ENCODE peak calls at places on chromosome 7, in four cellular contexts. N, U, J and I are unnamed samples.
A peak's percentile ranks its signal among the peaks of the same experiment; 100 is the strongest.

GRCh38 chr7:70681847-70682350 is 450.0 kb upstream of the GALNT17 start:
- DNase-seq in N (no peak), U (no peak), J (no peak), I (no peak)

GRCh38 chr7:46315891-46316290 is 394.8 kb upstream of the IGFBP3 start:
- DNase-seq in N (no peak), U (no peak), J (no peak), I (no peak)

GRCh38 chr7:8638076-8638475 is 204.7 kb downstream of the NXPH1 start:
- DNase-seq in N (no peak), U (no peak), J (no peak), I (peak; percentile 3)

GRCh38 chr7:47944536-47945260 is 3.6 kb downstream of the PKD1L1 start:
- DNase-seq in N (no peak), U (no peak), J (no peak), I (no peak)

GRCh38 chr7:151088856-151089699 is 2.8 kb downstream of the AGAP3 start:
- DNase-seq in N (no peak), U (peak; percentile 75), J (peak; percentile 86), I (peak; percentile 80)

GRCh38 chr7:73560035-73560835 is 2.7 kb upstream of the BCL7B start:
- DNase-seq in N (no peak), U (no peak), J (no peak), I (no peak)

GRCh38 chr7:124029789-124030188 is 3.1 kb downstream of the TMEM229A start:
- DNase-seq in N (no peak), U (no peak), J (no peak), I (no peak)

GRCh38 chr7:20958474-20958873 is 171.8 kb upstream of the SP8 start:
- DNase-seq in N (no peak), U (no peak), J (no peak), I (no peak)

GRCh38 chr7:99674995-99675742 is 4.6 kb downstream of the CYP3A5 start:
- DNase-seq in N (no peak), U (no peak), J (no peak), I (no peak)

GRCh38 chr7:3538051-3538450 is 237.0 kb downstream of the SDK1 start:
- DNase-seq in N (no peak), U (no peak), J (no peak), I (no peak)

GRCh38 chr7:79497728-79498127 is 44.3 kb upstream of the MAGI2 start:
- DNase-seq in N (no peak), U (no peak), J (no peak), I (no peak)

GRCh38 chr7:26188291-26188999 is 12.1 kb downstream of the HNRNPA2B1 start:
- DNase-seq in N (no peak), U (no peak), J (no peak), I (peak; percentile 17)

GRCh38 chr7:116528008-116528789 is 3.4 kb downstream of the CAV1 start:
- DNase-seq in N (no peak), U (no peak), J (peak; percentile 83), I (no peak)

GRCh38 chr7:140059288-140060242 is 3.2 kb downstream of the PARP12 start:
- DNase-seq in N (peak; percentile 43), U (no peak), J (peak; percentile 87), I (no peak)

GRCh38 chr7:67518580-67518979 is 521.9 kb downstream of the TYW1 start:
- DNase-seq in N (no peak), U (no peak), J (no peak), I (no peak)

GRCh38 chr7:151762501-151763245 is 114.2 kb downstream of the PRKAG2 start:
- DNase-seq in N (no peak), U (peak; percentile 55), J (peak; percentile 53), I (no peak)

GRCh38 chr7:6160191-6160623 is 112.2 kb downstream of the CYTH3 start:
- DNase-seq in N (no peak), U (peak; percentile 80), J (peak; percentile 90), I (peak; percentile 96)

DNA sequence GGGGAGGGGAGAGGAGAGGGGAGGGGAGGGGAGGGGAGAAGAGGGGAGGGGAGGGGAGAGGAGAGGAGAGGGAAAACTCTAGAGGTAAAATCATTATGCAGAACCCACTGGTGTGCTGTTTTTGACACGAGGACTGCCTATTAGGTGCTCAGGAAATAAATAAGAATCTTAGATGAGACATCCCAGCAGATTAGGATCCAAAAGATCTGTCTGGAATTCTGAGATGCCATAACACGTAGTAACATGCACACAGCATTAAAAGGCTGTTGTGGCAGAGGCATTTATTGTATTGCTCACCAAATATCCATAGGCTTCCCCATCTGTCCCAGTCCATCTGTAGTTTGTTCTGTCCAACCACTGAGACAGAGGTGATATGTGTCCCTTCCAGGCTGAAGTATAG is 40.8 kb upstream of the KMT2E start:
- DNase-seq in N (no peak), U (no peak), J (no peak), I (no peak)
- H3K4me3 ChIP-seq in N (no peak overlapping the region), U (no peak overlapping the region), J (no peak overlapping the region), I (no peak overlapping the region)

DNA sequence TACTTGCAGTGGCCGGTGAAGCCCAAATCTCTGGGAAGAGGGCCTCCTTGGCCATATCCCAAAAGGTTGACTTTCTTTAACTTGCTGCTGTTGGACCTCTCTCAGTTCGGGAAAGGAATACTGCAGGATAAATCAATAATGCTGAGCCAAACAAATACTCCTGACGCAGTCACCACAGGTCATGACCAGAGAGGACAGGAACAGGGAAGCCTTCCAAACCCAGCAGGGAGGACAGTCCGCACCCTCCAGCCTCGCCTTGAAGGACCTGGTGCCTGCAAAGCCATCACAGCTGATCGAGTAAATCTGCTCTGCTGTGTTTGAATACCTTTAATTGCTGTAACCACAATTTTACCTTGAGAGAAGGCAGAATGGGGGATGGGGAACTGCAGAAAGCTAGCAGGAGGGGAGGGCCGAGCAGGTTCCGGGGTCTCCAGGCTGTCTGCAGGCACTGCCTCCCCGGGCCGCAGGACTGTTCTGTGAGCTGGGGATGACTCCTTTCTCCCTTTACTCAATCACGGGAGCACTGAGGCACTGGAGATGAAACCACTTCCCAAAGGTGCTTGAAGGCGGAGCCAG is 20.8 kb upstream of the INSIG1 start:
- DNase-seq in N (no peak), U (no peak), J (no peak), I (no peak)
- H3K27me3 ChIP-seq in N (no peaks in the 10 kb centered on the region), U (no peaks in the 10 kb centered on the region), J (no peaks in the 10 kb centered on the region), I (no peaks in the 10 kb centered on the region)

GRCh38 chr7:85529831-85530230 is 343.0 kb upstream of the SEMA3D start:
- DNase-seq in N (no peak), U (no peak), J (no peak), I (no peak)
- H3K4me3 ChIP-seq in N (no peak overlapping the region), U (no peak overlapping the region), J (no peak overlapping the region), I (no peak overlapping the region)

GRCh38 chr7:30012757-30013156 is 13.7 kb downstream of the FKBP14 start:
- DNase-seq in N (no peak), U (no peak), J (no peak), I (no peak)

GRCh38 chr7:30005511-30005910 is 15.9 kb upstream of the SCRN1 start:
- DNase-seq in N (no peak), U (peak; percentile 54), J (no peak), I (peak; percentile 40)

DNA sequence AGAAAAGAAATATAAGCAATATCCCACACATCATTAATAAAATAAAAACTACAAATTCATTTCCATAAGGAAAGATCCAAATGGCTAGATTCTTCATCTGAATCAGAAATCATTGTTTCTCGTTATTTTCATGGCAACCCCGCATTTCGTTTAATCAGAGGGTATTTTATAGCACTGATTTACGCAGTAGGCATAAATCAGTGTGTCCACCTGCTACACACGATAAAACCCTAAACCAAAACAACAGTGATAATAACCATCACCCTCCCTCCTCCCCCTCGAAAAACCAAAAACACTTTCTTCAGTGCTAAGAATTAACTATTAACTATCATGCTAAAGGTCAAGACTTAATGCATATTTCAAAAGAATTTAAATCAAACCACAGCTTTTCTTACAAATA is 16.5 kb downstream of the FKBP14 start:
- DNase-seq in N (no peak), U (no peak), J (no peak), I (no peak)
- H3K27me3 ChIP-seq in N (no peaks in the 10 kb centered on the region), U (no peaks in the 10 kb centered on the region), J (no peaks in the 10 kb centered on the region), I (no peaks in the 10 kb centered on the region)

GRCh38 chr7:94395141-94396041 is 696 bp downstream of the COL1A2 start:
- DNase-seq in N (no peak), U (peak; percentile 79), J (no peak), I (peak; percentile 82)
- H3K4me3 ChIP-seq in N (peak overlapping the region; percentile 23), U (peak overlapping the region; percentile 57), J (peak overlapping the region; percentile 97), I (peak overlapping the region; percentile 54)

GRCh38 chr7:111107576-111107975 is 16.6 kb downstream of the LRRN3 start:
- DNase-seq in N (no peak), U (no peak), J (no peak), I (no peak)

GRCh38 chr7:111105269-111105668 is 14.3 kb downstream of the LRRN3 start:
- DNase-seq in N (no peak), U (no peak), J (no peak), I (no peak)

GRCh38 chr7:111108526-111108925 is 17.6 kb downstream of the LRRN3 start:
- DNase-seq in N (no peak), U (no peak), J (no peak), I (no peak)

GRCh38 chr7:111104710-111105109 is 13.8 kb downstream of the LRRN3 start:
- DNase-seq in N (no peak), U (no peak), J (no peak), I (no peak)

DNA sequence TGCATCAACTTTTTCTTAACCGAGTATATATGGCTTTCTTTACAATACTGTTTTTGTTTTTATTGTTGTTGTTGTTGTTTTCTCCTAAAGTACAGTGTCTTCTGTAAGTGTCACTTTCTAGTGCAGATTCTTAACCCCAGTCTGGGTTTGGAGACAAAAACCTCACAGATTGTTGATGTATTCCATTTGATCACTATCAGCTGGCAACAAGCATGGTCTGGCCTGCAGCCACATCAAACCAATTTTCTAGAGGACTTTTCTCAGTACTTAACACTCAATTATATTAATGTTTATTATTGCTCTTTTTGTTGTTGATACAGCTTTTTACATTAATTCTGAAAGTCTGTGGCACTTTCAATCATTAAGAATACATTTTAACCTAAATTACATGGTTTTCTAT is 17.1 kb downstream of the LRRN3 start:
- DNase-seq in N (no peak), U (no peak), J (no peak), I (no peak)
- H3K27me3 ChIP-seq in N (no peaks in the 10 kb centered on the region), U (no peaks in the 10 kb centered on the region), J (no peaks in the 10 kb centered on the region), I (no peaks in the 10 kb centered on the region)

GRCh38 chr7:29990931-29991330 is 1.3 kb upstream of the SCRN1 start:
- DNase-seq in N (no peak), U (no peak), J (no peak), I (no peak)

GRCh38 chr7:29989257-29989995 is at the start of gene SCRN1:
- DNase-seq in N (peak; percentile 65), U (peak; percentile 80), J (peak; percentile 84), I (peak; percentile 93)

GRCh38 chr7:29987821-29988317 is 1.7 kb downstream of the SCRN1 start:
- DNase-seq in N (no peak), U (peak; percentile 21), J (no peak), I (peak; percentile 46)

GRCh38 chr7:29988391-29989256 is 977 bp downstream of the SCRN1 start:
- DNase-seq in N (peak; percentile 63), U (peak; percentile 60), J (peak; percentile 87), I (peak; percentile 77)

DNA sequence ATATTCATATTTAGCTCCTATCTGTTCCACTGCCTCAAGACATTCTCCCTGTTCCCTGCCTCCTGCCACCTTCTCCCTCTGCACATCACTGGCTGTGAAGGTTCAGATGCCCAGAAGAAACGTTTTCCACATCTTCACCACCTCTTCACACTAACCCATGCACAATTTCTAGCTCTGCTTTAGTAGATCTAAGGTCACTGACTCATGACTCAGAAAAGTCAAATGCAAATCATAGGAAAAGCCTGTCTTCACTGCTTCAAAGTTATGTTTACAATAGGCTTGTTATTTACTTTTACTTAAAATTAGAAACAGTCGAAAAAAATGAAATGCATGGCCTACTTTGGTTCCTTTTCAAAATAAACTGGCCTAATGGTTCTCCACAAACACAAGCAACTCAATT is 2.5 kb downstream of the SCRN1 start:
- DNase-seq in N (no peak), U (no peak), J (no peak), I (no peak)
- H3K4me3 ChIP-seq in N (no peak overlapping the region), U (no peak overlapping the region), J (no peak overlapping the region), I (no peak overlapping the region)